ENCODE peak calls at places on chromosomes 4 and X, in four cellular contexts. E, R, Z and G are unnamed samples.

GRCh38 chr4:3467601-3468031 is 4.5 kb downstream of the DOK7 start:
- DNase-seq in R (no peak), Z (no peak), E (no peak), G (no peak)

GRCh38 chrX:24760601-24761000 is 66.9 kb downstream of the POLA1 start:
- DNase-seq in Z (no peak), R (no peak), E (no peak), G (no peak)

GRCh38 chr4:98688416-98689290 is 30.2 kb upstream of the TSPAN5 start:
- DNase-seq in E (no peak), R (no peak), Z (peak; percentile 9), G (no peak)

GRCh38 chr4:76800902-76801301 is 97.0 kb downstream of the SOWAHB start:
- DNase-seq in Z (no peak), E (no peak), R (no peak), G (no peak)

GRCh38 chrX:49844622-49845021 is 15.5 kb downstream of the PAGE4 start:
- DNase-seq in R (no peak), Z (no peak), E (no peak), G (no peak)

GRCh38 chrX:68462197-68462596 is 28.9 kb upstream of the OPHN1 start:
- DNase-seq in E (no peak), R (no peak), Z (no peak), G (no peak)

GRCh38 chr4:149993030-149993429 is 85.2 kb upstream of the DCLK2 start:
- DNase-seq in E (no peak), R (no peak), Z (no peak), G (no peak)

GRCh38 chrX:100663651-100664050 is 19.7 kb downstream of the SRPX2 start:
- DNase-seq in R (no peak), Z (no peak), E (no peak), G (no peak)

GRCh38 chr4:3077796-3078195 is 3.3 kb downstream of the HTT start:
- DNase-seq in R (no peak), E (no peak), Z (no peak), G (no peak)

GRCh38 chr4:12562016-12562415 is 922.1 kb downstream of the RAB28 start:
- DNase-seq in E (no peak), R (no peak), Z (no peak), G (no peak)

GRCh38 chrX:131747173-131747572 is 203.3 kb downstream of the OR13H1 start:
- DNase-seq in E (peak; percentile 89), Z (no peak), R (no peak), G (no peak)

GRCh38 chr4:39718366-39719323 is 20.7 kb downstream of the UBE2K start:
- DNase-seq in R (peak; percentile 48), E (no peak), Z (no peak), G (no peak)

GRCh38 chrX:34299451-34299967 is 167.4 kb upstream of the FAM47A start:
- DNase-seq in Z (no peak), R (no peak), E (no peak), G (no peak)

GRCh38 chr4:105633241-105633640 is 75.2 kb downstream of the INTS12 start:
- DNase-seq in R (no peak), E (no peak), Z (no peak), G (no peak)

DNA sequence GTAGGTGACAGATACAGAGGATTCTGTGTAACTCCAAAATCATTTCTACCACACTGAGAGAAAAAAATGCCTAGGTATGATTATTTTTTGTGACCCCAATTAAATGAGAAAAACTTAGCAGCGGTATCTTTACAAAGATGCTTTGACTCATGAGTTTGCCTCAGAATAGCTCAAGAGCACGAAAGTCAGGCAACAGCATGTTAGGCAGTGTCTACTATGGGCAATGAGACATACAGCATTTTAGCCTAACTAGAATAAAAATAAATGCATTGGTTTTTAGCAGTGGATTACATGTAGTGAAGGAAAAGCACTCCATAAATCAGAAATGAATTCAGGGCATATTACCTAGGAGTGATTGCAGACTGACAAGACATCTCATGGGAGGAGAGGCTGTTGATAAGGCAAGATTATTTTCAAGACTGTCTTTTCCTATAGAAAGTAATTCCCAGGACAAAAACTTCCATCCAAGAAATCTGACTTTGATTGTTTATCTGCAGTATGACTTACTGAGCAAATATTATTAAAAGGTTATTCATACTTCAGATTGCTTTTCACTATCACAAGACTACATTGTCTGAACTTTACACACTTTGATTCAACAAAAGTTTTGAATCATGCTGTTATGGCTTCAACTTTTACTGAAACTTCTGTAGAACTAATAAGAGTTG is 3.6 kb downstream of the ANXA10 start:
- DNase-seq in Z (no peak), R (no peak), E (no peak), G (no peak)
- TF ChIP-seq EP300 in Z (no peak), R (no peak), E (no peak), G (no peak)

GRCh38 chr4:49002931-49003330 is 16.9 kb downstream of the CWH43 start:
- DNase-seq in R (no peak), Z (no peak), E (no peak), G (no peak)

GRCh38 chr4:49000806-49001205 is 14.7 kb downstream of the CWH43 start:
- DNase-seq in Z (no peak), E (no peak), R (no peak), G (no peak)

GRCh38 chr4:48997962-48998361 is 11.9 kb downstream of the CWH43 start:
- DNase-seq in R (no peak), E (no peak), Z (no peak), G (no peak)

DNA sequence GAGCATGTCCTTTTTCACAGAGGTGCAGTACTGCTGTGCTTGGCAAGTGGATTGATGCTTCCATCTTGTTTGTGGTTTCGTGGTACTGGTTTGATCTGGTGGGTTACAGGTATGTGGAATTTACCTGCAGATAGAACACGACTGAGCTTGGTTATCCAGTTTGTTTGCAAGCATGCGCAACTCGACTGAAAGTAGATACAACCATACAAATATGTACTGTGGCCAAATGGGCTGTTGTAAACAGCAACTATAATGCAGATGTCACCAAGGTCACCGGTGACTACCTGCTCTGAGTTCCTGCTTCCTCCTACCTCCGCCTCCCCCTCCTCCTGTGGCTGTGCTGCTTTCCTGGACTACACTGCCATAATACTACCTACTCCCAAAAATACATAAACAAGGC is 12.4 kb downstream of the CWH43 start:
- DNase-seq in Z (no peak), E (no peak), R (no peak), G (no peak)
- TF ChIP-seq POLR2A in Z (no peak), E (no peak), R (no peak), G (no peak)

DNA sequence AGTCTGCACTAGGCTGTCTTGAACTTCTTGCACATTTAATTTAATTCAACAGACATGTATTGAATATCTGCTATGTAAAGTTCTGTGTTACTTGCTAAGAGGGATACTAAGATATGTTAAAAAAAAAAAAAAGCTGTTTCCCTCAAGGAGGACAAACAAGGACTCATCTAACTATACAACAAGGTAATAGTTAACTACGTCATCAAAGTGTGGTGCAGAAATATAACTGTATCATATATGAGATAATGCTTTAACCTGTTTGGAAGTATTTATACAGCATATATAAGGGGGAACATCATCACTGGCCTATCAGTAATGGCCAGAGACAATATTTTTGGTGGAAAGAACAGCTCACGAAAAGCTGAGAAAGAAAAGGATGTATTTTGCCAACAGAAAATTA is 89.9 kb downstream of the PTPN13 start:
- DNase-seq in Z (no peak), E (no peak), R (no peak), G (no peak)
- TF ChIP-seq EP300 in Z (no peak), E (no peak), R (no peak), G (no peak)

DNA sequence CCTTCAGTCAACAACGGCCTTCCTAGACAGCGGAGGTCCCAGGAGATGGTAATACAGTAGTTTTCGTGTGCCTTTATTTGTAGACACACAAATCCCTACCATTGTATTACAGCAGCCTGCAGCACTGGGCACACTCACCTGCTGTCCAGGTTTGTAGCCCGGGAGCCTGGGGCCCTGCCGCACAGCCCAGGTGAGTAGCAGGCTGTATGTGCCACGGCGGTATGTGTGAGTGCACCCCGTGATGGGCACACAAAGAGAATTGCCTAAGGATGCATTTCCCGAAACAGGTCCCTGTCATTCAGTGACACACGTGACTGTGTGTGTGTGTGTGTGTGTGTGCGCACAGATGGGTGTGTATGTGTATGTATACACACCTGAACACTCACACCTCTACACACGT is 8.1 kb upstream of the SLC25A6 start:
- DNase-seq in Z (no peak), R (no peak), E (peak; percentile 21), G (no peak)
- TF ChIP-seq POLR2A in Z (no peak), R (no peak), E (no peak), G (no peak)